ENCODE peak calls at places on chromosomes 3 and 15, in four cellular contexts. Z is Peyer's patch, D is kidney, P is neural crest cell. T is an unnamed sample.
A peak's percentile ranks its signal among the peaks of the same experiment; 100 is the strongest.

GRCh38 chr3:128971421-128971820 is 22.5 kb downstream of the CFAP92 start:
- DNase-seq in Z (no peak), D (no peak), P (no peak), T (no peak)

GRCh38 chr15:67186226-67186649 is 68.2 kb downstream of the AAGAB start:
- DNase-seq in Z (no peak), D (no peak), P (no peak), T (no peak)

GRCh38 chr3:97235179-97235578 is 420.8 kb downstream of the EPHA6 start:
- DNase-seq in Z (no peak), D (no peak), P (no peak), T (no peak)

GRCh38 chr3:30607032-30607833 is 832 bp downstream of the TGFBR2 start:
- DNase-seq in Z (peak; percentile 88), D (peak; percentile 93), P (peak; percentile 29), T (no peak)

GRCh38 chr3:185280572-185281365 is 26.9 kb upstream of the EHHADH start:
- DNase-seq in Z (no peak), D (no peak), P (no peak), T (no peak)

GRCh38 chr3:111040959-111041358 is 30.7 kb upstream of the NECTIN3 start:
- DNase-seq in Z (no peak), D (no peak), P (no peak), T (no peak)

GRCh38 chr3:8619548-8619947 is 25.1 kb downstream of the SSUH2 start:
- DNase-seq in Z (no peak), D (no peak), P (no peak), T (no peak)

GRCh38 chr3:128282392-128283196 is 129.3 kb downstream of the EEFSEC start:
- DNase-seq in Z (no peak), D (peak; percentile 85), P (no peak), T (no peak)

GRCh38 chr15:101288905-101289513 is 6.0 kb downstream of the SNRPA1 start:
- DNase-seq in Z (no peak), D (no peak), P (no peak), T (no peak)

GRCh38 chr3:20013396-20013795 is 1.3 kb upstream of the PP2D1 start:
- DNase-seq in Z (no peak), D (no peak), P (no peak), T (no peak)

GRCh38 chr15:89462198-89462912 is 34.0 kb downstream of the RHCG start:
- DNase-seq in Z (no peak), D (peak; percentile 8), P (no peak), T (no peak)

GRCh38 chr3:126424751-126425150 is 30.0 kb downstream of the CFAP100 start:
- DNase-seq in Z (no peak), D (no peak), P (no peak), T (no peak)

GRCh38 chr3:152126260-152126659 is 142.5 kb upstream of the MBNL1 start:
- DNase-seq in Z (no peak), D (no peak), P (no peak), T (no peak)

GRCh38 chr3:128175768-128176167 is 22.5 kb downstream of the EEFSEC start:
- DNase-seq in Z (no peak), D (no peak), P (no peak), T (no peak)

GRCh38 chr3:29649815-29650547 is 369.1 kb downstream of the RBMS3 start:
- DNase-seq in Z (peak; percentile 16), D (no peak), P (no peak), T (no peak)

GRCh38 chr15:62067448-62068044 is 769 bp downstream of the C2CD4A start:
- DNase-seq in Z (no peak), D (peak; percentile 77), P (no peak), T (no peak)

GRCh38 chr3:187673012-187673411 is 2.8 kb upstream of the SST start:
- DNase-seq in Z (no peak), D (no peak), P (no peak), T (no peak)

GRCh38 chr3:48140284-48140683 is 47.9 kb downstream of the CDC25A start:
- DNase-seq in Z (no peak), D (no peak), P (no peak), T (no peak)

GRCh38 chr15:74529911-74530310 is 11.1 kb upstream of the ARID3B start:
- DNase-seq in Z (no peak), D (no peak), P (no peak), T (no peak)

GRCh38 chr3:89179355-89179997 is 72.1 kb downstream of the EPHA3 start:
- DNase-seq in Z (no peak), D (no peak), P (no peak), T (no peak)

GRCh38 chr3:86954751-86955150 is 36.2 kb downstream of the VGLL3 start:
- DNase-seq in Z (no peak), D (no peak), P (no peak), T (no peak)

GRCh38 chr3:190265126-190265525 is 57.1 kb downstream of the CLDN1 start:
- DNase-seq in Z (no peak), D (no peak), P (no peak), T (no peak)

GRCh38 chr3:111539351-111540331 is 2.4 kb upstream of the CD96 start:
- DNase-seq in Z (peak; percentile 62), D (no peak), P (peak; percentile 57), T (no peak)

GRCh38 chr15:96268421-96269204 is 61.9 kb upstream of the NR2F2 start:
- DNase-seq in Z (no peak), D (no peak), P (no peak), T (no peak)

GRCh38 chr15:88166330-88166993 is 90.1 kb downstream of the NTRK3 start:
- DNase-seq in Z (no peak), D (no peak), P (peak; percentile 28), T (no peak)

GRCh38 chr3:43996379-43997301 is 245.0 kb upstream of the TOPAZ1 start:
- DNase-seq in Z (peak; percentile 22), D (no peak), P (peak; percentile 39), T (no peak)

GRCh38 chr3:49132437-49133225 is at the start of gene LAMB2:
- DNase-seq in Z (no peak), D (peak; percentile 86), P (peak; percentile 65), T (peak; percentile 31)

GRCh38 chr3:148646126-148646660 is 51.5 kb upstream of the AGTR1 start:
- DNase-seq in Z (no peak), D (no peak), P (no peak), T (no peak)

GRCh38 chr3:89697321-89697916 is 590.0 kb downstream of the EPHA3 start:
- DNase-seq in Z (no peak), D (no peak), P (no peak), T (no peak)

GRCh38 chr3:119181765-119182164 is 8.4 kb downstream of the UPK1B start:
- DNase-seq in Z (no peak), D (no peak), P (no peak), T (no peak)

GRCh38 chr3:195247086-195247862 is 23.7 kb downstream of the XXYLT1 start:
- DNase-seq in Z (no peak), D (peak; percentile 43), P (no peak), T (no peak)

GRCh38 chr3:11532865-11533490 is 110.7 kb downstream of the VGLL4 start:
- DNase-seq in Z (no peak), D (no peak), P (no peak), T (no peak)

GRCh38 chr15:62124176-62124952 is 40.7 kb downstream of the C2CD4B start:
- DNase-seq in Z (no peak), D (no peak), P (no peak), T (no peak)

GRCh38 chr15:56821721-56822425 is 88.6 kb upstream of the ZNF280D start:
- DNase-seq in Z (peak; percentile 24), D (no peak), P (peak; percentile 29), T (no peak)

GRCh38 chr3:193489949-193490348 is 64.7 kb downstream of the ATP13A4 start:
- DNase-seq in Z (no peak), D (no peak), P (no peak), T (no peak)

GRCh38 chr3:117736851-117737250 is 1027.3 kb downstream of the TUSC7 start:
- DNase-seq in Z (no peak), D (no peak), P (no peak), T (no peak)

GRCh38 chr3:135736740-135737139 is 228.8 kb upstream of the PPP2R3A start:
- DNase-seq in Z (no peak), D (no peak), P (no peak), T (no peak)
- TF ChIP-seq CTCF in Z (peak; percentile 8), D (no peak), P (peak; percentile 42), T (peak; percentile 28)

DNA sequence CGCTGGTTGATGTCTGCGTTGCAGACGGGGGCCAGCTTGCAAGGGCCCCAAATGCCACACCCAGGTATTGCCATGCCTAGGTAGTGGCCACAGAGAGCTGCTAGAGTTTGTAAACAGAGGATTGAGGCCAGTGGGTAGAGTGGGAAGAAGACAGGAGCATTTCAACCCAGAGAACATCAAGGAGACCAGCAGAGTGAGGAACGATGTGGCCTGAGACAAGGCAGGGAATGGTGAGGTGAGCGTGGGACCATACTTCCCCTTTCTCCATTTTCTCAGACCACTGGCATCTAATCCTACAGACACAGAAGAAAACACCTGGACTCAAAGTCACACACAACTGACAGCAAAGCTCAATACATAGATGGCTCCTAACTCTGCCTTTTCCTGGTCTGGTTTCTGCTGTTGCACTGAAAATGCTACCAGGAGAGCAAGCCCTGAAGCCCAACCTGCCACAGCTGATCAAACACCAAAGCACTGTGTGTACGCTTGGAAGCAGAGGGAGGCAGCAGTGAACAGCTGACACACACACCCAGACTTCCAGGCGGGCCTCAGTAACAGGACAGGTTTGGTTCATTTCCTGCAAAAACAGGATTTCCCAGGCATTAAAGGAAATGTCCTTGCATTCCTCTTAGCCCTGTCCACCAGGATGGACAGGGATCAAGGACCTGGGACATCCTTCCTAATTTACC is 1.6 kb downstream of the FAM174B start:
- DNase-seq in Z (no peak), D (no peak), P (no peak), T (no peak)
- TF ChIP-seq CTCF in Z (no peak), D (no peak), P (no peak), T (no peak)

GRCh38 chr3:45688882-45689786 is at the start of gene SACM1L:
- DNase-seq in Z (peak; percentile 95), D (peak; percentile 100), P (peak; percentile 96), T (peak; percentile 95)
- TF ChIP-seq CTCF in Z (no peak), D (peak; percentile 2), P (no peak), T (no peak)

DNA sequence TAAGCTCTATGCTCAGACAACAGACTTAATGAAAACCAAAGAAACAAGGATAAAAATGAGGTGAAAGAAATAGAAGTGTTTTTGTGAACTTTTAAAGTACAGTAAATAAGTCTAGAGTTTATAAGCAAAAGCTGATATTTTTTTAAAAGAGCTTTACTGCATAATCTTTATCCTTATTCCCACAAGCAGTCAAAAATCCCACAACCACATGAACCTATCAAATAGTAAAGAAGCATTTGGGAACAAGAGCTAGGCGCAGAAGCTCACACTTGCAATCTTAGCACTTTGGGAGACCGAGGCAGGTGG is 103.8 kb upstream of the TJP1 start:
- DNase-seq in Z (no peak), D (no peak), P (no peak), T (no peak)
- TF ChIP-seq CTCF in Z (no peak), D (no peak), P (no peak), T (no peak)

DNA sequence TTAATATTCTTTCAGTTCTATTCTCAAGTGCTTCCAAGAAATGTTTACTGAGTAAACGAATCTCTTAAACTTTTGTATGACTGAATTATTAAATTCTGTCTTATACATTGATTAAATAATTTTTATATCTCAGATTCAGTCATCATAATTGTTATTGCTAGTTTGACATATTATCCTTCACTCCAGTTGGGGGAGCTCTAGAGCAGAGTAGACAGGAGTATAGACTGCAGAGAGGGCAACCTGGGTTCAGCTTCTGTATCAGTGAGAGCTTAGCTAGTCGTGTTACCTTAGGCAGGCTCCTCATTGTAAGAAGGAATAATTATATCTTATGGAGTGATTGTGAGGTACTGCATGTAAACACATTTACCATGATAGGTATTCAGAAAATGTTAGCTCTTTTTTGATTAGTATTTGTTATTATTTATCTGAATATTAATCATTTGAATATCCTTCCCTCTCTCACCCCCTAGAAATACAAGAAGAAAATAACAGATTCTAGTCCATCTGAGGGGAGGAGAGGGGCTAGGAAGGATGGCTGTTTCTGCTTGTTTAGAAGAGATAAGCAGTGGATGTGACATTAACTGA is 31.0 kb upstream of the ZCWPW2 start:
- DNase-seq in Z (no peak), D (no peak), P (peak; percentile 10), T (no peak)
- TF ChIP-seq CTCF in Z (peak; percentile 45), D (peak; percentile 36), P (peak; percentile 66), T (peak; percentile 68)

GRCh38 chr15:60787737-60788513 is 309.0 kb upstream of the ICE2 start:
- DNase-seq in Z (no peak), D (no peak), P (no peak), T (no peak)
- TF ChIP-seq CTCF in Z (peak; percentile 35), D (peak; percentile 2), P (peak; percentile 47), T (peak; percentile 40)

T was measured in BJ.